ENCODE peak calls at places on chromosome 22, in six cellular contexts. Y, X, W, K, F and U are unnamed samples.

GRCh38 chr22:24400726-24401596 is 26.4 kb upstream of the ADORA2A start:
- DNase-seq in Y (no peak), X (no peak), W (no peak), K (no peak), F (peak; percentile 29), U (peak; percentile 9)

GRCh38 chr22:21042978-21043855 is 2.5 kb upstream of the LRRC74B start:
- DNase-seq in Y (no peak), X (no peak), W (no peak), K (peak; percentile 22), F (peak; percentile 20), U (peak; percentile 20)

GRCh38 chr22:38982008-38982927 is at the start of gene APOBEC3B:
- DNase-seq in Y (peak; percentile 96), X (no peak), W (no peak), K (peak; percentile 92), F (peak; percentile 95), U (peak; percentile 90)

GRCh38 chr22:39530136-39530535 is 2.4 kb downstream of the RPS19BP1 start:
- DNase-seq in Y (no peak), X (no peak), W (no peak), K (no peak), F (no peak), U (no peak)

GRCh38 chr22:29343313-29343805 is 27.9 kb upstream of the RASL10A start:
- DNase-seq in Y (peak; percentile 77), X (no peak), W (no peak), K (no peak), F (peak; percentile 85), U (peak; percentile 70)

GRCh38 chr22:50217543-50218152 is 16.8 kb downstream of the SELENOO start:
- DNase-seq in Y (no peak), X (no peak), W (no peak), K (no peak), F (no peak), U (peak; percentile 63)

GRCh38 chr22:46908641-46909107 is 146.2 kb downstream of the TBC1D22A start:
- DNase-seq in Y (no peak), X (no peak), W (no peak), K (no peak), F (no peak), U (peak; percentile 73)

GRCh38 chr22:24728790-24729637 is 45.5 kb downstream of the PIWIL3 start:
- DNase-seq in Y (peak; percentile 91), X (no peak), W (no peak), K (no peak), F (no peak), U (no peak)

GRCh38 chr22:25060522-25061071 is 108.1 kb downstream of the KIAA1671 start:
- DNase-seq in Y (no peak), X (no peak), W (no peak), K (no peak), F (no peak), U (peak; percentile 81)

GRCh38 chr22:29798318-29798717 is 31.1 kb downstream of the UQCR10 start:
- DNase-seq in Y (no peak), X (no peak), W (no peak), K (no peak), F (peak; percentile 22), U (no peak)

GRCh38 chr22:20605328-20605727 is 97.9 kb downstream of the MED15 start:
- DNase-seq in Y (no peak), X (no peak), W (no peak), K (no peak), F (no peak), U (no peak)

GRCh38 chr22:43835736-43836135 is 23.6 kb upstream of the EFCAB6 start:
- DNase-seq in Y (no peak), X (no peak), W (no peak), K (no peak), F (no peak), U (no peak)

GRCh38 chr22:49931863-49932262 is 13.4 kb downstream of the CRELD2 start:
- DNase-seq in Y (no peak), X (no peak), W (no peak), K (no peak), F (no peak), U (no peak)

GRCh38 chr22:36580846-36581245 is 51.9 kb upstream of the EIF3D start:
- DNase-seq in Y (no peak), X (no peak), W (no peak), K (peak; percentile 18), F (no peak), U (no peak)

GRCh38 chr22:35135165-35135564 is 69.2 kb downstream of the ISX start:
- DNase-seq in Y (no peak), X (no peak), W (no peak), K (no peak), F (no peak), U (peak; percentile 43)

GRCh38 chr22:24432059-24432853 is 4.9 kb downstream of the ADORA2A start:
- DNase-seq in Y (peak; percentile 29), X (no peak), W (no peak), K (peak; percentile 82), F (no peak), U (no peak)

GRCh38 chr22:22348127-22348814 is 103.7 kb downstream of the VPREB1 start:
- DNase-seq in Y (no peak), X (no peak), W (no peak), K (no peak), F (no peak), U (peak; percentile 34)

GRCh38 chr22:29245626-29246385 is 22.0 kb downstream of the RHBDD3 start:
- DNase-seq in Y (peak; percentile 57), X (peak; percentile 93), W (peak; percentile 38), K (peak; percentile 90), F (peak; percentile 42), U (peak; percentile 88)

GRCh38 chr22:39463931-39464390 is 7.1 kb downstream of the MGAT3 start:
- DNase-seq in Y (no peak), X (no peak), W (no peak), K (peak; percentile 66), F (no peak), U (no peak)

GRCh38 chr22:38240734-38241252 is 32.0 kb downstream of the TMEM184B start:
- DNase-seq in Y (peak; percentile 91), X (no peak), W (no peak), K (no peak), F (peak; percentile 93), U (peak; percentile 91)

GRCh38 chr22:47193606-47194316 is 431.3 kb downstream of the TBC1D22A start:
- DNase-seq in Y (no peak), X (no peak), W (no peak), K (peak; percentile 66), F (no peak), U (peak; percentile 39)

GRCh38 chr22:25696763-25697710 is 45.0 kb upstream of the MYO18B start:
- DNase-seq in Y (no peak), X (no peak), W (no peak), K (no peak), F (no peak), U (no peak)

GRCh38 chr22:26853071-26853470 is 195.7 kb downstream of the MIAT start:
- DNase-seq in Y (no peak), X (no peak), W (no peak), K (no peak), F (no peak), U (no peak)

GRCh38 chr22:37601540-37602442 is 6.8 kb upstream of the GGA1 start:
- DNase-seq in Y (peak; percentile 73), X (peak; percentile 60), W (peak; percentile 74), K (no peak), F (peak; percentile 58), U (peak; percentile 93)

GRCh38 chr22:20423636-20424511 is 13.8 kb downstream of the SCARF2 start:
- DNase-seq in Y (no peak), X (no peak), W (no peak), K (peak; percentile 63), F (no peak), U (peak; percentile 82)